ENCODE peak calls at places on chromosomes 1 and 21, in five cellular contexts. X, D, U, C and A are unnamed samples.

GRCh38 chr21:43306391-43306790 is 120.5 kb downstream of the SIK1 start:
- DNase-seq in U (peak), D (no peak), X (no peak), C (no peak), A (peak)

GRCh38 chr1:74502432-74502831 is 10.0 kb downstream of the LRRC53 start:
- DNase-seq in U (no peak), C (peak), X (no peak), D (peak), A (no peak)

GRCh38 chr1:31848381-31848897 is 32.6 kb upstream of the SPOCD1 start:
- DNase-seq in C (no peak), X (peak), D (no peak), U (no peak), A (peak)

GRCh38 chr1:246004281-246004680 is 502.8 kb downstream of the SMYD3 start:
- DNase-seq in X (no peak), D (peak), U (no peak), C (no peak), A (no peak)

GRCh38 chr1:93384656-93385055 is 38.9 kb downstream of the DR1 start:
- DNase-seq in X (no peak), D (peak), U (no peak), C (no peak), A (no peak)

GRCh38 chr1:6690186-6690585 is 11.4 kb downstream of the DNAJC11 start:
- DNase-seq in U (no peak), X (no peak), D (no peak), C (no peak), A (no peak)

GRCh38 chr1:27506703-27507102 is 16.7 kb upstream of the WASF2 start:
- DNase-seq in D (no peak), C (no peak), X (no peak), U (no peak), A (no peak)

GRCh38 chr1:182170941-182171461 is 109.5 kb upstream of the ZNF648 start:
- DNase-seq in U (no peak), D (no peak), C (no peak), X (no peak), A (peak)

GRCh38 chr1:61588736-61589381 is 136.1 kb downstream of the TM2D1 start:
- DNase-seq in U (peak), D (peak), X (peak), C (peak), A (no peak)

GRCh38 chr1:10904396-10905358 is 107.8 kb upstream of the TARDBP start:
- DNase-seq in D (no peak), U (no peak), C (no peak), X (peak), A (peak)

GRCh38 chr1:58784758-58785423 is 1.0 kb upstream of the JUN start:
- DNase-seq in D (peak), C (peak), U (peak), X (peak), A (peak)

GRCh38 chr21:17611414-17612022 is 1.2 kb downstream of the BTG3 start:
- DNase-seq in D (peak), X (peak), C (peak), U (peak), A (peak)

GRCh38 chr1:40932004-40932403 is 47.5 kb upstream of the CTPS1 start:
- DNase-seq in U (no peak), C (no peak), D (no peak), X (no peak), A (peak)

GRCh38 chr1:230679854-230680253 is 34.1 kb downstream of the AGT start:
- DNase-seq in X (no peak), D (no peak), U (no peak), C (no peak), A (no peak)

GRCh38 chr21:24470852-24471251 is 1136.4 kb downstream of the MRPL39 start:
- DNase-seq in X (no peak), D (no peak), C (no peak), U (no peak), A (no peak)

GRCh38 chr1:156947818-156948525 is 27.5 kb downstream of the LRRC71 start:
- DNase-seq in X (no peak), C (no peak), U (no peak), D (no peak), A (no peak)

GRCh38 chr1:153190373-153190772 is 12.9 kb upstream of the LELP1 start:
- DNase-seq in X (no peak), D (no peak), U (no peak), C (no peak), A (no peak)
- TF ChIP-seq CTCF in X (no peak), D (no peak), U (no peak), C (no peak), A (no peak)

GRCh38 chr1:53992085-53992874 is 25.7 kb downstream of the LDLRAD1 start:
- DNase-seq in C (no peak), U (no peak), D (no peak), X (no peak), A (no peak)
- TF ChIP-seq CTCF in C (no peak), U (peak), D (no peak), X (no peak), A (no peak)

DNA sequence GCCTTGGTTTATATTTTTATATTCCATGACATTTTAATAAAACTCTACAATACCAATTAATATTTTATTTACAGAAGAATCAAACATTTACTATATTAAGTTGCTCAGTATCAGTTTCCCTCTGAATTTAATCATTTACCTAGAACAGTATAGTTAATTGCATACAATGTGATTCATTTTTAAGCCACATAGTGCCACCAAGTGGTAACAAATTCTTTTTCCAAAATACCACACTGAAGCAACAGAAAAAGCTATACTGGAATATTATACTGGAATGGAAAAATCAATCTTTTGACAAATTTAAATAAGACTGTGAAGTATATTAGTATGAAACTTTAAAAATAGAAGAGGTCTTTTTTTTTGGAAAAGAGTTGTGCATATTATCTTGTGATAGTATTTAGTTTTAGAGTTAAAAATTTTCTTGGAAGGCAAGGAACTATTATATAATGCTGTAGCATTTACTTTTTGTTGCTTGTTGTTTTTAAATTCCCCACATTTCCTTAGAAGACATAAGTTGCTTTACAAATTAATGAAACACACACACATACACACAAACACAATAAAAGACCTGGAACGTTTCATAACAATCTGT is 57.3 kb downstream of the ZNF644 start:
- DNase-seq in X (no peak), C (peak), U (no peak), D (peak), A (no peak)
- TF ChIP-seq CTCF in X (no peak), C (peak), U (peak), D (no peak), A (peak)

GRCh38 chr1:228494391-228494790 is 7.2 kb downstream of the RNF187 start:
- DNase-seq in U (no peak), D (no peak), C (no peak), X (no peak), A (no peak)

GRCh38 chr1:228494044-228494353 is 6.8 kb downstream of the RNF187 start:
- DNase-seq in U (no peak), X (no peak), D (no peak), C (no peak), A (no peak)

GRCh38 chr1:228496084-228496483 is 8.9 kb downstream of the RNF187 start:
- DNase-seq in U (no peak), C (no peak), X (no peak), D (no peak), A (no peak)

GRCh38 chr1:228494970-228495853 is 8.0 kb downstream of the RNF187 start:
- DNase-seq in D (no peak), X (no peak), C (no peak), U (no peak), A (no peak)

DNA sequence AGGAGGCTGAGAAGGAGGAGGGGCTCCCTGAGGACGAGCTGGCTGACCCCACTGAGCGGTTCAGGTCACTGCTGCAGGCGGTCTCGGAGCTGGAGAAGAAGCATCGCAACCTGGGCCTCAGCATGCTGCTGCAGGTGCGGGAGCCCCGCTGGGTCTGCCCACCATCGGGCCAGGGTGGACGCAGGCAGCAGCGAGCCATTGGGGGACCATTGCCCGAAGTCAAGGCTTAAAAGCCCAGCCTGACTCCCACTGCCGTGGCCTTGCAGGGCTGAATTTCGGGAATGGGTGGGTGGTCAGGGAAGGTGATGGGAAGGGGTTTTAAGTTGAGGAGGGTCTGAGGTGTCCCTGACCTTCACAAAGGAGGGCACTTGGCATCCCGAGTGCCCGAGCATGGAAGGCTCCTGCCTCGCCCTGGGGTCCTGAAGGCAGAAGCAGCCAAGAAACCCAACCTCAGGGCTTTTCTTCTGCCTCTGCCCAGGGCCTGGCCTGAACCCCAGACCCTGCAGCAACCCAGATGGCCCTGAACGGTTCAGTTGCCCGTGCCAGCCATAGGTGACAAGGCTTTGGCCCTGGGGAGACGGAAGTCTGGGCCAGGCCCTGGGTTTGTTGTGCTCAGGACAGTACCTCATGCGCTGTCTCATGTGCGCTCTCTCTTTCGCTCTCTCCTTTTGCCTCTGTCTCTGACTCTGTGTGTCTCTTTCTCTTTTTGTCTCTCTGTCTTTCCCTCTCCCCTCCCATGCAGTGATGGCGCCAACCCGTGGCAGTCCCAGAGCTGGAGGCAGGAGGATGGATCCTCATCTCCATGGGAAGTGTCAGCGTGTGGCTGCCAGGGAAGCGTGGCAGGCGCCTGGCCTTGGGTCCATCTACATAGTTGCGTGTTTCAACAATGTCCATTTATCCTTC is 6.2 kb downstream of the RNF187 start:
- DNase-seq in U (no peak), D (no peak), C (no peak), X (no peak), A (no peak)
- TF ChIP-seq CTCF in U (no peak), D (no peak), C (no peak), X (no peak), A (no peak)

DNA sequence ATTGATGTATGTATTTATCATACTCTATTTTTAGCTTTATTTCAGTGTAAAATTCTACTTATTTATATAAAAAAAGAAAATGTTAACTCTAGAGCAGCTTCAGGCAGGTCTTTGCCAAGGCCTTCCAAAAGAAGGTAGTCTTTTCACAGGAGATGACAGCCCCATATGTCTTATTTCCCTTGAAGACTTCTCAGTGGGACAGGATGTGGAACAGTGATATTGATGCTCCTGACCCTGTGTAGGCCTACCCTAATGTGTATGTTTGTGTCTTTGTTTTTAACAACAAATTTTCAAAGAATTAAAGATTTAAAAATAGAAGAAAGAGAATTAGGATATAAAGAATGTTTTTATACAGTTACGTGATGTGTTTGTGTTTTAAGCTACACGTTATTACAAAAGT is 1593.6 kb downstream of the AMY1C start:
- DNase-seq in C (no peak), D (no peak), U (no peak), X (no peak), A (no peak)
- TF ChIP-seq CTCF in C (no peak), D (no peak), U (no peak), X (no peak), A (no peak)